ENCODE peak calls at places on chromosomes 7 and 10, in six cellular contexts. W is frontal cortex; F is stimulated activated CD4-positive, alpha-beta T cell treated with anti-CD3 and anti-CD28 coated beads, Interleukin-15, amount 100 ng/mL, for 24 hours; N is foreskin fibroblast; K is neural crest cell; Z is foreskin melanocyte. Y is an unnamed sample.

GRCh38 chr10:17737021-17737965 is 14.7 kb upstream of the TMEM236 start:
- DNase-seq in W (no peak), N (peak; percentile 17), K (no peak), F (no peak), Z (peak; percentile 30), Y (no peak)

GRCh38 chr7:156206174-156206573 is 393.9 kb upstream of the SHH start:
- DNase-seq in K (no peak), Z (no peak), W (no peak), F (no peak), N (no peak), Y (no peak)

GRCh38 chr10:3595736-3596135 is 189.3 kb downstream of the KLF6 start:
- DNase-seq in W (no peak), K (no peak), F (no peak), Z (no peak), N (no peak), Y (no peak)

GRCh38 chr10:74991435-74991834 is 120.0 kb upstream of the SAMD8 start:
- DNase-seq in N (peak; percentile 4), F (no peak), Z (peak; percentile 8), K (no peak), W (no peak), Y (no peak)

GRCh38 chr10:72087969-72088878 is at the start of gene SPOCK2:
- DNase-seq in N (no peak), K (no peak), W (peak; percentile 57), F (peak; percentile 75), Z (no peak), Y (peak; percentile 67)

GRCh38 chr10:89516149-89516832 is 19.1 kb downstream of the SLC16A12 start:
- DNase-seq in N (peak; percentile 93), K (no peak), Z (no peak), F (no peak), W (no peak), Y (no peak)

GRCh38 chr7:115476666-115477065 is 553.9 kb downstream of the TFEC start:
- DNase-seq in N (no peak), W (no peak), K (no peak), Z (no peak), F (no peak), Y (no peak)

GRCh38 chr10:3936422-3937040 is 151.5 kb upstream of the KLF6 start:
- DNase-seq in Z (no peak), F (no peak), K (no peak), W (no peak), N (no peak), Y (no peak)

GRCh38 chr10:124611738-124612137 is 132.4 kb downstream of the FAM53B start:
- DNase-seq in Z (no peak), N (no peak), K (no peak), W (no peak), F (peak; percentile 48), Y (peak; percentile 46)

GRCh38 chr10:79184141-79184625 is 115.4 kb downstream of the ZMIZ1 start:
- DNase-seq in F (no peak), K (no peak), Z (no peak), N (peak; percentile 67), W (no peak), Y (no peak)

GRCh38 chr10:110512461-110513187 is 14.9 kb downstream of the DUSP5 start:
- DNase-seq in Z (peak; percentile 87), K (no peak), W (no peak), N (peak; percentile 90), F (peak; percentile 73), Y (peak; percentile 62)

GRCh38 chr10:16689227-16689626 is 128.0 kb downstream of the RSU1 start:
- DNase-seq in W (no peak), K (no peak), F (no peak), N (no peak), Z (no peak), Y (no peak)